ENCODE peak calls at places on chromosomes 13 and 19, in eight cellular contexts. F is spleen, P is stomach, B is GM12891, L is breast epithelium, W is GM23338, H is sigmoid colon, R is SK-N-SH. K is an unnamed sample.
A peak's percentile ranks its signal among the peaks of the same experiment; 100 is the strongest.

GRCh38 chr13:59463023-59463422 is 700.7 kb downstream of the DIAPH3 start:
- DNase-seq in W (no peak), P (no peak), F (no peak), L (no peak), H (no peak), B (no peak), R (peak; percentile 57), K (no peak)

GRCh38 chr19:49340069-49340864 is 5.1 kb downstream of the CD37 start:
- DNase-seq in R (no peak), H (peak; percentile 85), L (peak; percentile 32), W (peak; percentile 80), P (peak; percentile 84), B (peak; percentile 83), F (peak; percentile 95), K (peak; percentile 85)

GRCh38 chr13:75787249-75787940 is 151.3 kb downstream of the LMO7 start:
- DNase-seq in B (no peak), F (no peak), P (no peak), W (no peak), R (no peak), H (no peak), L (no peak), K (no peak)

GRCh38 chr13:95160112-95160906 is 140.9 kb downstream of the ABCC4 start:
- DNase-seq in P (no peak), L (no peak), B (no peak), R (no peak), W (no peak), F (no peak), H (no peak), K (no peak)

GRCh38 chr13:99961634-99962033 is 9.9 kb downstream of the ZIC5 start:
- DNase-seq in P (peak; percentile 8), F (no peak), L (no peak), W (no peak), B (no peak), R (no peak), H (no peak), K (no peak)

GRCh38 chr13:66657165-66657895 is 572.8 kb downstream of the PCDH9 start:
- DNase-seq in H (peak; percentile 66), P (peak; percentile 80), F (no peak), L (peak; percentile 80), R (peak; percentile 28), W (peak; percentile 8), B (no peak), K (no peak)

GRCh38 chr13:38641164-38641948 is 45.5 kb upstream of the FREM2 start:
- DNase-seq in B (no peak), H (no peak), F (no peak), W (peak; percentile 22), L (no peak), P (no peak), R (peak; percentile 5), K (peak; percentile 5)

GRCh38 chr13:99965329-99966000 is 6.1 kb downstream of the ZIC5 start:
- DNase-seq in L (no peak), B (no peak), R (no peak), P (no peak), W (no peak), F (no peak), H (peak; percentile 59), K (no peak)

GRCh38 chr13:38348890-38349289 is 761 bp upstream of the UFM1 start:
- DNase-seq in L (no peak), R (no peak), B (no peak), H (no peak), W (no peak), P (no peak), F (no peak), K (peak; percentile 13)

GRCh38 chr19:57779220-57779845 is 9.9 kb downstream of the ZNF586 start:
- DNase-seq in W (no peak), L (no peak), R (no peak), F (no peak), P (no peak), H (no peak), B (no peak), K (no peak)

GRCh38 chr19:8569066-8569761 is 8.0 kb downstream of the MYO1F start:
- DNase-seq in H (no peak), W (no peak), R (no peak), L (no peak), B (peak; percentile 84), F (peak; percentile 89), P (peak; percentile 44), K (peak; percentile 80)

GRCh38 chr13:52405767-52406494 is at the start of gene THSD1:
- DNase-seq in L (peak; percentile 39), F (peak; percentile 88), W (peak; percentile 71), P (peak; percentile 38), H (peak; percentile 82), B (peak; percentile 31), R (peak; percentile 87), K (no peak)

GRCh38 chr13:44402902-44403719 is 29.5 kb downstream of the SERP2 start:
- DNase-seq in R (no peak), H (peak; percentile 36), W (peak; percentile 29), P (peak; percentile 82), L (peak; percentile 87), F (peak; percentile 23), B (no peak), K (no peak)

GRCh38 chr13:82717249-82717648 is 1165.0 kb downstream of the SLITRK1 start:
- DNase-seq in L (no peak), P (no peak), F (no peak), B (no peak), W (no peak), R (no peak), H (no peak), K (no peak)

GRCh38 chr13:100941377-100941776 is 266.8 kb upstream of the TMTC4 start:
- DNase-seq in L (no peak), W (no peak), H (no peak), R (no peak), B (no peak), F (no peak), P (no peak), K (no peak)

GRCh38 chr19:38294090-38294489 is 10.0 kb upstream of the C19orf33 start:
- DNase-seq in F (no peak), B (no peak), W (no peak), R (no peak), L (peak; percentile 56), P (no peak), H (no peak), K (no peak)

GRCh38 chr13:30869491-30869890 is 36.6 kb upstream of the MEDAG start:
- DNase-seq in P (no peak), H (no peak), W (no peak), B (no peak), L (no peak), R (no peak), F (no peak), K (no peak)

GRCh38 chr19:52020506-52020905 is 7.7 kb downstream of the ZNF614 start:
- DNase-seq in F (no peak), B (no peak), L (no peak), H (no peak), W (no peak), R (no peak), P (no peak), K (no peak)

GRCh38 chr13:29767006-29767405 is 83.4 kb downstream of the UBL3 start:
- DNase-seq in F (no peak), L (no peak), W (no peak), R (no peak), B (no peak), P (no peak), H (no peak), K (no peak)

DNA sequence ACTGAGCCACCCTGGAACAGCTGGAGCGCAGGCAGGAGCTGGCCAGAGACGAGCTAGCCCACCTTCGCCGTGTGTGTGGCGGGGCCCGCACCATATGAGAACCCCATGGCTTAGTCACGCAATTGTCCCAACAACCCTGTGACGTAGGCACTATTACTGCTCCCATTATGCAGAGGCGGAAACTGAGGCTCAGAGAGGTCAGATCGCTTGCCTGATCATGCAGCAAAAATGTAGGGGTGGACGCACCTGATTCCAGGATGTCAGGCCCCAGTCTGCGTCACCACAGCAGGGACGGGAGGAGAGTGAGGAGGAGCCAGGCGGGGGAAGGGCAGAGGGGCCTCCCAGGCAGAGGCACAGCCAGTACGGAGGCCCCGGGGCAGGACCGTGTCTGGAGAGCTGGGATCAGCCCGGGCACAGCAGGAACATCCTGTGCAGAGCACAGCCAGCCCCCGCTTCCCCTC is 16.8 kb downstream of the PIP5K1C start:
- DNase-seq in H (no peak), W (peak; percentile 81), L (no peak), P (no peak), R (no peak), B (no peak), F (no peak), K (peak; percentile 70)
- TF ChIP-seq POLR2AphosphoS5 in H (peak; percentile 71), W (no peak), L (no peak), P (no peak), R (no peak), B (no peak), F (peak; percentile 63), K (no peak)

DNA sequence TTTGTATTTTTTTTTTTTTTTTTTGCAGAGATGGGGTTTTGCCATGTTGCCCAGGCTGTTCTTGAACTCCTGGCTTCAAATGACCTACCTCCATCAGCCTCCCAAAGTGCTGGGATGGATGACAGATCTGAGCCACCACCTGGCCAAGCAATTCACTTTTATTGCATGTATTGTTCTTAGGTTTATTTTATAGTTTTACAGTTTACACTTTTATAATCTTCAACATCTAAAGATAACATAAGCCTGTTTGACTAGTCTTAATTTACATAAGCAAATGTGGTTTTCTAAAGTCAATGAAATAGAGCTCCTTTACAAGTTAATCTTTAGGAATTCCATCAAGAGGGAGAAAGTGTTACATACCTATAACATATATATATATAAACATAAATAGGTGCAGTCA is 9.5 kb upstream of the MPV17L2 start:
- DNase-seq in P (peak; percentile 40), W (no peak), H (no peak), L (no peak), F (no peak), R (no peak), B (no peak), K (no peak)
- TF ChIP-seq POLR2AphosphoS5 in P (no peak), W (no peak), H (no peak), L (no peak), F (no peak), R (no peak), B (no peak), K (no peak)

GRCh38 chr19:41401483-41401882 is 3.9 kb downstream of the BCKDHA start:
- DNase-seq in B (no peak), F (no peak), L (no peak), W (no peak), R (no peak), H (no peak), P (no peak), K (no peak)
- TF ChIP-seq POLR2AphosphoS5 in B (no peak), F (no peak), L (no peak), W (no peak), R (no peak), H (no peak), P (no peak), K (no peak)

DNA sequence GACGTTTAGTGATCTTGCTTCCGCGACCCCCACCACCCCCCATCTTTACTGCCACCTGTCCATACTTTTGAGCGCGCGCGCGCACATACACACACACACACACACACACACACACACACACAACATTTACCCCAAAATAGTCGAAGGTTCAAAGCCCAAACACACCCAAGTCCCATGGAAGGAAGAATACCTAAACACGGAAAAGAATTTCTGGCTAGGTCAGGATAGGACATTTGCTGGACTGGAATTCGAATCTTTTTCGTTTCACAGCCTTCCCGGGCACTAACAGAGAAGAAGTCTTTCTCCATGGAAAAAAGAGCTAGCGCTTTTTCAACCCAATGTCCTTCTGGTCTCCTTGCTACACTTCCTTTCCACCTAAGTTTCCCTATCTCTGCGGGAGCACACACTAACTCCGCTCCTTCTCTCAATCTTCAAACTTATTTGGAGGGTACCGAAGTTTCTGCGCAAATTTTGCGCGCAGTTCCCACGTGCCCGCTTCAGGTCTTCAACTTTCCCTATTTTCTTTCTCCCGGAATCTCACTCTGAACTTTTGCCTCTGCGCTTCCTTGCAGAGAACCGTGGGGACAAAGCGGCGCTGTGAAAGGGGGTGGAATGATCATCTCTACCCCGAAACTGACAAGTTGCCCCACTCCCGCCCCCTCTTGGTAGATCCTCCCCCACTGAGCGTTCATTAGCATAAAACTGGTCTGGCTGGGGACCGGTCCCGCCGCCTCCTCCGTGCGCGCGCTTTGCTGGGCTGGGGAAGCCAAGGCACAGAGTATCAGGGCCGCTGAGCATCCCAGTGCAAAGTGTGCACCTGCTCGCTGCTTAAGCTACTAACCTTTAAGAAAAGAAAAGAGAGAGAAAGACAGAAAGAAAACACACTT is 2.7 kb downstream of the DACH1 start:
- DNase-seq in B (no peak), P (no peak), F (peak; percentile 87), W (peak; percentile 78), L (peak; percentile 25), R (peak; percentile 68), H (peak; percentile 57), K (no peak)
- TF ChIP-seq POLR2AphosphoS5 in B (no peak), P (no peak), F (no peak), W (no peak), L (no peak), R (no peak), H (no peak), K (no peak)

K was measured in K562.